ENCODE peak calls at places on chromosomes 13 and 19, in six cellular contexts. D is IMR-90, Z is neuronal stem cell, U is mesendoderm, G is mesenchymal stem cell, W is H9. H is an unnamed sample.

GRCh38 chr13:30832845-30833332 is 73.2 kb upstream of the MEDAG start:
- DNase-seq in Z (no peak), W (peak; percentile 47), D (no peak), G (peak; percentile 57), U (peak; percentile 54), H (no peak)

GRCh38 chr19:47741544-47742125 is 3.7 kb upstream of the NOP53 start:
- DNase-seq in D (no peak), G (no peak), U (no peak), Z (no peak), W (no peak), H (no peak)

GRCh38 chr13:23618341-23618740 is 48.1 kb downstream of the TNFRSF19 start:
- DNase-seq in G (peak; percentile 84), U (peak; percentile 92), Z (no peak), D (peak; percentile 98), W (no peak), H (peak; percentile 65)

GRCh38 chr19:50368649-50369570 is 3.5 kb upstream of the NAPSA start:
- DNase-seq in Z (peak; percentile 76), U (peak; percentile 92), W (peak; percentile 89), G (peak; percentile 83), D (peak; percentile 83), H (peak; percentile 91)

GRCh38 chr13:41458939-41459753 is 1.8 kb downstream of the RGCC start:
- DNase-seq in D (peak; percentile 72), W (no peak), U (peak; percentile 49), G (peak; percentile 54), Z (no peak), H (peak; percentile 72)

GRCh38 chr13:77620138-77620537 is 77.3 kb upstream of the SLAIN1 start:
- DNase-seq in U (no peak), Z (no peak), G (no peak), D (no peak), W (no peak), H (no peak)

GRCh38 chr13:33728271-33729037 is 89.5 kb upstream of the RFC3 start:
- DNase-seq in Z (no peak), D (no peak), W (no peak), G (no peak), U (no peak), H (no peak)

GRCh38 chr13:26376430-26376829 is 122.5 kb downstream of the CDK8 start:
- DNase-seq in U (no peak), D (no peak), G (no peak), W (no peak), Z (no peak), H (no peak)

GRCh38 chr13:45718063-45718462 is 15.9 kb downstream of the CBY2 start:
- DNase-seq in Z (no peak), U (peak; percentile 84), G (no peak), W (peak; percentile 41), D (peak; percentile 14), H (no peak)

GRCh38 chr19:839146-839872 is 1.5 kb upstream of the PRTN3 start:
- DNase-seq in W (no peak), Z (no peak), G (no peak), U (no peak), D (no peak), H (no peak)

GRCh38 chr19:2711175-2711936 is 8.9 kb upstream of the GNG7 start:
- DNase-seq in Z (no peak), D (peak; percentile 95), W (peak; percentile 22), U (no peak), G (peak; percentile 86), H (no peak)

GRCh38 chr13:24693862-24694471 is 13.8 kb downstream of the ATP12A start:
- DNase-seq in G (peak; percentile 62), U (peak; percentile 93), D (peak; percentile 55), Z (peak; percentile 57), W (peak; percentile 82), H (peak; percentile 60)

GRCh38 chr19:45442927-45443461 is 19.3 kb upstream of the ERCC1 start:
- DNase-seq in D (peak; percentile 59), Z (no peak), G (peak; percentile 83), U (peak; percentile 97), W (peak; percentile 68), H (peak; percentile 100)

GRCh38 chr19:37988758-37989635 is 82.0 kb downstream of the SIPA1L3 start:
- DNase-seq in G (peak; percentile 81), W (peak; percentile 65), U (peak; percentile 45), Z (no peak), D (no peak), H (no peak)

GRCh38 chr19:37983916-37984315 is 76.9 kb downstream of the SIPA1L3 start:
- DNase-seq in G (no peak), D (no peak), W (no peak), Z (no peak), U (no peak), H (no peak)

GRCh38 chr19:37983153-37983552 is 76.1 kb downstream of the SIPA1L3 start:
- DNase-seq in Z (no peak), W (no peak), D (peak; percentile 52), G (peak; percentile 48), U (no peak), H (no peak)

GRCh38 chr19:37987356-37988332 is 80.6 kb downstream of the SIPA1L3 start:
- DNase-seq in U (peak; percentile 65), G (no peak), Z (no peak), D (no peak), W (peak; percentile 66), H (peak; percentile 59)

DNA sequence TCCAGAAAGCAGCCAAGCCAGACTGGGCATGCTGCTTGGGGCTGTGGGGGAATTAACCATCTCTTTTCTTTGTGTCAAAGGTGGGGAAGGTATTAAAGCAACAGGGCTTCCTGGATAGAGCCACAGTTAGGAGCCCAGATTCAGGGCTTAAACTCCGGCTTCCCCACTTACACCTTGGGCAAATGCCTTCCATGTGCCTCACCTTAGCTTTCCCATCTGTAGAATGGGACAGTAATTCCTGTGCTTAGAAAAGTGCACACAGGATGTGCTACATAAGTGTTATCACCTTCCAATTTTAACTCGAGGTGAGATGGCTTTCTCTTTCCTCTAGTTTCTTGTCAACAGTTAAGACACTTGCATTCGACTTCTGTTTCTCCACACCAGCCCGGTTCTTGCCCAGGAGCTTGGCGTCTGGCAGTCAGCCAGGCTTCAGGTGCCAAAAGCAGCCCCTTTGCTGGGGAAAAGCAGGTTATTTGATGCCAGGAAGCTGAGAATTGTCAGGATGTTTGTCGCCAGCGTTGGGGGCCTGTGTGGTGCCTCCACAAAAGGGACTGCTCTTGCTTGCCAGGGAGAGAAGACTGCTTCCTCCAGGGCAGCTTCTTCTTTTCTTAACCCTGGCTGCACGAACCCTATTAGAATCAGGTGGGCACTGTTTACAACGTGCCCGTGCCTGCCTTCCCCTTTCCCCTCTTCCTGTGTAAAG is 79.2 kb downstream of the SIPA1L3 start:
- DNase-seq in G (no peak), Z (no peak), W (no peak), D (no peak), U (no peak), H (no peak)
- H2BK5ac ChIP-seq in G (no peak overlapping the region), Z (no peak overlapping the region), W (no peak overlapping the region), D (no peak overlapping the region), U (no peak overlapping the region), H (no peak overlapping the region)

GRCh38 chr19:40836754-40837429 is 13.4 kb downstream of the CYP2A6 start:
- DNase-seq in G (no peak), Z (no peak), U (no peak), W (no peak), D (no peak), H (no peak)
- H2BK5ac ChIP-seq in G (no peak overlapping the region), Z (no peak overlapping the region), U (no peak overlapping the region), W (no peak overlapping the region), D (no peak overlapping the region), H (no peak overlapping the region)

DNA sequence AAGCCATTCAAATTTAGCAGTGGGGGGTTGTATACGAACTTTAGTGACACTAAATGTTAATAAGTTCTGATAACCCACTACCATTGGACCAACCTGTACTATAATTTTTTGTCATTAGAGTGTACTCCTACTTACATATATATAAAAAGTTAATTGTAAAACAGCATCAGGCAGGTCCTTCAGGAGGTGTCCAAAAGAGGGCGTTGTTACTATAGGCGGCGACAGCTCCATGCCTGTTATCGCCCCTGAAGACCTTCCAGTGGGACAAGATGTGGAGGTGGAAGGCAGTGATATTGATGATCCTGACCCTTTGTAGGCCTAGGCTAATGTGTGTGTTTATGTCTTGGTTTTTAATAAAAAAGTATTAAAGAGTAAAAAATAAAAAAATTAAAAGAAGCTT is 27.5 kb downstream of the SPRYD7 start:
- DNase-seq in D (no peak), U (peak; percentile 22), Z (no peak), G (no peak), W (peak; percentile 29), H (no peak)
- H2BK5ac ChIP-seq in D (no peak overlapping the region), U (no peak overlapping the region), Z (no peak overlapping the region), G (no peak overlapping the region), W (no peak overlapping the region), H (no peak overlapping the region)

GRCh38 chr19:7535035-7535992 is at the start of gene PNPLA6:
- DNase-seq in Z (peak; percentile 89), W (peak; percentile 95), D (peak; percentile 92), U (peak; percentile 95), G (peak; percentile 95), H (peak; percentile 94)

GRCh38 chr19:7533925-7534480 is 1.5 kb upstream of the PNPLA6 start:
- DNase-seq in Z (peak; percentile 78), U (peak; percentile 93), G (peak; percentile 89), W (peak; percentile 86), D (peak; percentile 85), H (peak; percentile 84)

GRCh38 chr19:7533281-7533819 is 2.2 kb upstream of the PNPLA6 start:
- DNase-seq in W (peak; percentile 71), D (peak; percentile 28), U (peak; percentile 38), Z (no peak), G (peak; percentile 37), H (peak; percentile 98)

GRCh38 chr19:7534531-7534980 is 961 bp upstream of the PNPLA6 start:
- DNase-seq in W (peak; percentile 85), Z (peak; percentile 83), G (peak; percentile 98), D (peak; percentile 87), U (peak; percentile 90), H (peak; percentile 44)

DNA sequence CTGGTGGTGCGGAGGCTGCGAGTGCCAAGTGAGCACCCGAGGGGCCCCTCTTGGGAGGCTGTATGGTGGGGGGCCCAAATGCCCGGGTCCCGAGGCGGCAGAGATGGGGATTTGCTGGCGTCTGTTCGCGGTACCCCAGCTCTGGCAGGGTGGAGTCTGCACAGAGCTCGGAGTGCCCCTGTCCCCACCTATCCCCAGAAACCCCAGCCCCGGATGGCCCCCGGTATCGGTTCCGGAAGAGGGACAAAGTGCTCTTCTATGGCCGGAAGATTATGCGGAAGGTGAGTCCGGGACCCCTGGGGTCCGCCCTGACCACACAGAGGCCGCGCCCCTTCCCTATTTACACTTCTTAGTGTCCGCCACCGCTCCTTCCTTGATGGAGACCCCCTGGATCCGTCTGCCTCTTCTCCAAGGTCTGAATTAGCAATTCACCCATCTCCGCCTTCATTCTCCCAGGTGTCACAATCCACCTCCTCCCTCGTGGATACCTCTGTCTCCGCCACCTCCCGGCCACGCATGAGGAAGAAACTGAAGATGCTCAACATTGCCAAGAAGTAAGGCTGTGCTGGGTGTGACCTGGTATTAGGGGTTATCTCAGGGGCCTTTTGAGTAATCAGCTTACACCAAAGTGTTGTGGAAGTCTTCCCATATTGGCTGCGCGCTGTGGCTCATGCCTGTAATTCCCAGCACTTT is 622 bp downstream of the PNPLA6 start:
- DNase-seq in G (no peak), W (peak; percentile 62), D (no peak), U (no peak), Z (no peak), H (peak; percentile 8)
- H2BK5ac ChIP-seq in G (no peak overlapping the region), W (no peak overlapping the region), D (peak overlapping the region; percentile 8), U (no peak overlapping the region), Z (peak overlapping the region; percentile 98), H (peak overlapping the region; percentile 5)

DNA sequence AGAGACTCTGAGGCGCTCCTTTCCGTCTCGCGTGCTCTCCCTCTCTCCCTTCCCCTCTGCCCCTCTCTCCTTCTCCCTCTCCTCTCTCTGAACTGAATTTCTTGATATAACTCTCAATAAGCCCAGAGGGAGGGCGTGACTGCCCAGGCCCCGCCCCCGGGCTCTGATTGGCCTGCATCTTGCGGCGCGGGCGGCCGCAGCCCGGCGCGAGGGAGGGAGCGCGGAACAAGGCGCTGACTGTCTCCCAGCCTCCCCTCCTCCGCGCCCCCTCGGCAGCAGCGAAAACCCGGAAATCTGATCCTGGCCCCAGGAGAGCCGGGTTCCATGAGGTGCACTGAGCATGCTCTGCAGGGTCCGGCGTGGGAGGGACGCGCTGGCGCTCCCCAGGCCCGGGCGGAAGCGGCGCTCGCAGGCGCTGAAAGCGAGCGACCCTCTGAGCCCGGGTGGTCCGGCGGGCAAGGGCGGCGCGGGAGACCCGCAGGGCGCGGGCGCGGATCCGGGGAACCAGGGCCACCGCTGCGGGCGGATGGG is at the start of gene PCDH9:
- DNase-seq in G (peak; percentile 98), W (peak; percentile 97), U (peak; percentile 98), Z (peak; percentile 95), D (peak; percentile 97), H (peak; percentile 48)
- H2BK5ac ChIP-seq in G (peak within 1 kb of the TSS; percentile 90), W (no peak within 1 kb of the TSS), U (peak within 1 kb of the TSS; percentile 53), Z (no peak within 1 kb of the TSS), D (peak within 1 kb of the TSS; percentile 61), H (peak within 1 kb of the TSS; percentile 46)

H was measured in trophoblast cell.